ENCODE peak calls at places on chromosomes 16 and 17, in nine cellular contexts. F is heart right ventricle; A is naive thymus-derived CD4-positive, alpha-beta T cell; Q is heart left ventricle; C is left lung; S is vagina; E is Peyer's patch; U is hepatocyte; X is IMR-90. K is an unnamed sample.

GRCh38 chr17:1201132-1201702 is 21.4 kb upstream of the ABR start:
- DNase-seq in F (no peak), A (peak), Q (no peak), C (peak), S (no peak), E (no peak), U (no peak), X (no peak), K (no peak)

GRCh38 chr16:66857437-66857836 is 13.2 kb downstream of the CA7 start:
- DNase-seq in F (no peak), A (no peak), Q (no peak), C (no peak), S (no peak), E (no peak), U (no peak), X (no peak), K (no peak)

GRCh38 chr16:20026673-20027072 is 47.0 kb downstream of the GPR139 start:
- DNase-seq in F (no peak), A (no peak), Q (no peak), C (no peak), S (no peak), E (no peak), U (no peak), X (no peak), K (no peak)

GRCh38 chr17:10875984-10876555 is 38.2 kb upstream of the PIRT start:
- DNase-seq in F (peak), A (peak), Q (peak), C (no peak), S (no peak), E (peak), U (peak), X (peak), K (peak)

GRCh38 chr17:44872131-44872768 is 24.6 kb downstream of the HIGD1B start:
- DNase-seq in F (peak), A (no peak), Q (no peak), C (no peak), S (no peak), E (no peak), U (no peak), X (no peak), K (peak)

GRCh38 chr16:57609541-57610401 is 18.7 kb upstream of the ADGRG1 start:
- DNase-seq in F (peak), A (peak), Q (peak), C (no peak), S (no peak), E (no peak), U (no peak), X (peak), K (peak)

GRCh38 chr17:7260601-7261376 is 1.5 kb downstream of the CLDN7 start:
- DNase-seq in F (no peak), A (no peak), Q (no peak), C (peak), S (no peak), E (peak), U (peak), X (no peak), K (peak)

GRCh38 chr17:37045271-37045946 is 96.7 kb downstream of the AATF start:
- DNase-seq in F (no peak), A (no peak), Q (no peak), C (no peak), S (no peak), E (no peak), U (no peak), X (no peak), K (no peak)

GRCh38 chr17:68732301-68732749 is 131.2 kb upstream of the FAM20A start:
- DNase-seq in F (no peak), A (no peak), Q (no peak), C (no peak), S (no peak), E (no peak), U (peak), X (no peak), K (no peak)

GRCh38 chr16:28846933-28847273 is 755 bp upstream of the TUFM start:
- DNase-seq in F (no peak), A (no peak), Q (no peak), C (no peak), S (no peak), E (no peak), U (no peak), X (peak), K (no peak)

GRCh38 chr17:43132117-43132516 is 7.0 kb upstream of the BRCA1 start:
- DNase-seq in F (no peak), A (no peak), Q (no peak), C (no peak), S (no peak), E (no peak), U (no peak), X (no peak), K (no peak)

GRCh38 chr17:6498356-6498755 is 54.1 kb downstream of the PIMREG start:
- DNase-seq in F (no peak), A (no peak), Q (no peak), C (no peak), S (no peak), E (no peak), U (no peak), X (no peak), K (no peak)

GRCh38 chr16:57316390-57317017 is 32.0 kb upstream of the PLLP start:
- DNase-seq in F (peak), A (peak), Q (peak), C (no peak), S (no peak), E (no peak), U (peak), X (peak), K (no peak)

GRCh38 chr16:54210437-54211081 is 76.0 kb downstream of the IRX3 start:
- DNase-seq in F (no peak), A (no peak), Q (no peak), C (no peak), S (no peak), E (no peak), U (no peak), X (no peak), K (no peak)

GRCh38 chr16:54216268-54217187 is 70.1 kb downstream of the IRX3 start:
- DNase-seq in F (peak), A (no peak), Q (peak), C (no peak), S (no peak), E (no peak), U (no peak), X (no peak), K (no peak)

GRCh38 chr16:54208262-54208661 is 78.3 kb downstream of the IRX3 start:
- DNase-seq in F (no peak), A (no peak), Q (no peak), C (no peak), S (no peak), E (no peak), U (no peak), X (no peak), K (no peak)

GRCh38 chr16:54212893-54213292 is 73.7 kb downstream of the IRX3 start:
- DNase-seq in F (no peak), A (no peak), Q (no peak), C (no peak), S (no peak), E (no peak), U (no peak), X (no peak), K (no peak)

DNA sequence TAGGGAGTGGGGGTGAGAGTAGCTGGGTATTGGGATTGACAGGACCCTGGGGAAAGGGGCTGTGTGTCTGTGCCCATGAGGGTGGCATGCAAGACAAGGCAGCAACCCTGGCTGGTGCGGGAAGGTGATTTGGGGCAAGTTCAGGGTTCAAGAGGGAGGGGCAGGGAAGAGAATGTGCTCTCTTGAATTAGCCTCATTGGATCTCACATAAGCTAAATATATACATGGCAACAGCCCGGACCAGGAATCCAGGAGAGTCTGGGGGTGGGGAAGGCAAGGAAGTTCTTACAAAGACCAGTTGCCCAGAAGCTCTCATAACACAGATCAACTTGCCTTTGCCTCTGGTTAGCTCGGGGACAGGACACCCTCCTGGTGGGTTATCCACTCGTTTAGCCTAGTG is 73.3 kb downstream of the IRX3 start:
- DNase-seq in F (no peak), A (no peak), Q (no peak), C (no peak), S (no peak), E (no peak), U (no peak), X (no peak), K (no peak)
- H3K4me3 ChIP-seq in F (no peak), A (no peak), Q (no peak), C (no peak), S (no peak), E (no peak), U (no peak), X (no peak), K (no peak)

GRCh38 chr17:57894848-57895247 is 45.0 kb upstream of the MRPS23 start:
- DNase-seq in F (no peak), A (no peak), Q (no peak), C (no peak), S (no peak), E (no peak), U (no peak), X (no peak), K (no peak)

GRCh38 chr17:57898487-57899311 is 48.9 kb upstream of the MRPS23 start:
- DNase-seq in F (peak), A (no peak), Q (peak), C (peak), S (no peak), E (no peak), U (peak), X (peak), K (no peak)

GRCh38 chr17:57892146-57892819 is 42.4 kb upstream of the MRPS23 start:
- DNase-seq in F (peak), A (peak), Q (peak), C (peak), S (no peak), E (peak), U (peak), X (peak), K (peak)

GRCh38 chr17:57892820-57893595 is 43.2 kb upstream of the MRPS23 start:
- DNase-seq in F (peak), A (no peak), Q (peak), C (peak), S (no peak), E (peak), U (peak), X (peak), K (peak)

DNA sequence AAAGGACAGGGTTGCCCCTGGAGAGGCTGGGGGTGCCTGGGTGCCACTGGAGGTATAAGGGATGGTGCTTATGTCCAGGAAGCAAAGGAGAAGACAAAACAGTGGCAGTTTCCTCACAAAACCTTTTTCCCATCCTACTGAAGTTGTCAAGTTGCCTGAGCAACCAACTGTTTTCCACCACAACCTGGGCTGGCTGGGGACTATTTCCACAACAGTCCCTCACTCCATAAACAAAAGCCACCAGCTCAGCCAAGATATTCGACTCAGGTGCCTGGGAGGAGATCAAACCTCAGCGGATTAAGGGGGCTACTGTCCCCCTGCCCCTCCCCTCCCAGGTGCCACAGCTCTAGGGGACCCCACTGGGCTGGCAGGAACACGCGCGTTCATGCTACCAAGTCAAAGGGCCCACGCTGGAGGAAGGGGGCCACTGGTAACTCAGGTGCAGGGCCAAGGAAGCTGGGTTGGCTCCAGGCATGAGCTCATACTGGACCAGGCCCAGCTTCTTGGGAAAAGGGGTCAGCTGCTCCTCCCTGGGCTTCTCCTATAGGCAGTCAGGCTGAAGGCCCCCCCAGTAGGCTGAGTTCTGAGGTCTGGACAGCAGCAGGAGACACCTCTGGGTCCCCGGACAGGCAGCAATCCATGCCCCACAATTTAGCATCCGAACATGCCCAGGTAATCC is 45.7 kb upstream of the MRPS23 start:
- DNase-seq in F (peak), A (no peak), Q (peak), C (peak), S (no peak), E (no peak), U (no peak), X (no peak), K (peak)
- H3K27ac ChIP-seq in F (peak), A (no peak), Q (peak), C (no peak), S (peak), E (peak), U (no peak), X (no peak), K (peak)

GRCh38 chr16:30011505-30012480 is 966 bp upstream of the DOC2A start:
- DNase-seq in F (no peak), A (no peak), Q (no peak), C (no peak), S (no peak), E (no peak), U (no peak), X (no peak), K (peak)
- H3K4me3 ChIP-seq in F (peak), A (peak), Q (peak), C (peak), S (peak), E (peak), U (peak), X (no peak), K (peak)

DNA sequence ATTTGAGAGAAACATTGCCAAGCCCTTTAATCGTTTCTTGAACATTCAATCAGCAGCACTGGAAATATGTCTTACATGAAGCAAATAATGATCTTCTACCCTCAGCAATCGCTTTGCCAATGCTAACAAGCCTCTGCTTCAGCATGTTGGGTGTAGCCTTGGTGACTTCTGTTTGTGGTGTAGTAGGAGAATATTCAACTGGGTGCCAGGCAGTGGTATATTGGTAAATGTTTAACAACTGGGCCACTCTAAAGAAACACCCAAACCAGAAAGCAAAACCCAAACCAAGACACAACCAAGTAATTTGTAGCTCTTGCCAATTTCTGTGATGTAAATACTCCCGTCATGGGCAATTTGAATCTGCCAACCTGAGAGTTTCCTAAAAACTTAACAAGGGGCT is 9.7 kb downstream of the CDH13 start:
- DNase-seq in F (no peak), A (no peak), Q (no peak), C (no peak), S (no peak), E (no peak), U (no peak), X (no peak), K (no peak)
- H3K27ac ChIP-seq in F (peak), A (no peak), Q (no peak), C (no peak), S (no peak), E (no peak), U (no peak), X (no peak), K (no peak)

GRCh38 chr17:28810437-28810836 is 32.2 kb downstream of the FAM222B start:
- DNase-seq in F (no peak), A (no peak), Q (no peak), C (no peak), S (no peak), E (no peak), U (no peak), X (no peak), K (no peak)
- H3K4me3 ChIP-seq in F (no peak), A (no peak), Q (no peak), C (no peak), S (no peak), E (no peak), U (no peak), X (no peak), K (no peak)

DNA sequence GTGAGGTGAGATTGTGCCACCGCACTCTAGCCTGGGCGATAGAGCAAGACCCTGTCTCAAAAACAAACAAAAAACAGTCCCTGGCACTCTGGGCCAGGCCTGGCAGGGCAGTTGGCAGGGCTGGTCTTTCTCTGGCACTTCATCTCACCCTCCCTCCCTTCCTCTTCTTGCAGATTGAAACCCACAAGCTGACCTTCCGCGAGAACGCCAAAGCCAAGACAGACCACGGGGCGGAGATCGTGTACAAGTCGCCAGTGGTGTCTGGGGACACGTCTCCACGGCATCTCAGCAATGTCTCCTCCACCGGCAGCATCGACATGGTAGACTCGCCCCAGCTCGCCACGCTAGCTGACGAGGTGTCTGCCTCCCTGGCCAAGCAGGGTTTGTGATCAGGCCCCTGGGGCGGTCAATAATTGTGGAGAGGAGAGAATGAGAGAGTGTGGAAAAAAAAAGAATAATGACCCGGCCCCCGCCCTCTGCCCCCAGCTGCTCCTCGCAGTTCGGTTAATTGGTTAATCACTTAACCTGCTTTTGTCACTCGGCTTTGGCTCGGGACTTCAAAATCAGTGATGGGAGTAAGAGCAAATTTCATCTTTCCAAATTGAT is 24.8 kb downstream of the STH start:
- DNase-seq in F (no peak), A (no peak), Q (no peak), C (no peak), S (no peak), E (no peak), U (no peak), X (no peak), K (peak)
- H3K27ac ChIP-seq in F (no peak), A (no peak), Q (no peak), C (no peak), S (no peak), E (no peak), U (no peak), X (no peak), K (peak)

DNA sequence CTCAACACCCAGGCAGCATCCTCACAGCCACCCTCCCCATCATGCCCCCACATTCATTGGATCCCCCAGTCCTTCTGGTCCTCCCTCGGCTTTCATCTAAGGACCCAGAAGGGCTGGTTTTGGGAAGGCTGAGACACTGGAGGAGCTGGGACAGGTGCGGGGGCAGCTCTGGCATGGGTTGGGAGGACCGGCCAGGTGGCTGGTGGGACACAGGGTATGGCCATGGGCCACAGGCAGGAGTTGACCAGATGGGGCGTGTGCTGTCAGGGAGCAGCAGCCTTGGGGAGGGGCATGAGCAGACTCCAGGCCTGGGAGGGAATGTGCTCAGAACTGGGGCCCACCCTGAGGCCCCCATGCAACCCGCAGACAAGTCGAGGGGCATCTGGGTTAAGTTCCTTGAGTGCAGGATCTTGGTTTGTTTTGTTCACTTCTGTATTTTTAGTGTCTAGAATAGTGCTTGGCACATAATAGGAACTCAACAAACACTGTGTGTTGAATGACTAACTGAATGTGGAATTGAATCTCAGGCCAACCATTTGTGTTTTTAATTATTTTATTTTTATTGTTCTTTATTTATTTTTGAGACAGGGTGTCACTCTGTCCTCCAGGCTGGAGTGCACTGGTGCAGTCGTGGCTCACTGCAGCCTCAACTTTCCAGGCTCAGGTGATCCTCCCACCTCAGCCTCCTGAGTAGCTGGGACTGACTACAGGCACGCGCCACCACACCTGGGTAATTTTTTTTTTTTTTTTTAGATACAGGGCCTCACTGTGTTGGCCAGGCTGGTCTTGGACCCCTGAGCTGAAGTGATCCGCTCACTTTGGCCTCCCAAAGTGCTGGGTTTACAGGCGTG is 5.6 kb downstream of the P2RX1 start:
- DNase-seq in F (no peak), A (no peak), Q (no peak), C (no peak), S (no peak), E (no peak), U (no peak), X (no peak), K (no peak)
- H3K4me3 ChIP-seq in F (no peak), A (no peak), Q (no peak), C (no peak), S (no peak), E (no peak), U (no peak), X (no peak), K (no peak)

DNA sequence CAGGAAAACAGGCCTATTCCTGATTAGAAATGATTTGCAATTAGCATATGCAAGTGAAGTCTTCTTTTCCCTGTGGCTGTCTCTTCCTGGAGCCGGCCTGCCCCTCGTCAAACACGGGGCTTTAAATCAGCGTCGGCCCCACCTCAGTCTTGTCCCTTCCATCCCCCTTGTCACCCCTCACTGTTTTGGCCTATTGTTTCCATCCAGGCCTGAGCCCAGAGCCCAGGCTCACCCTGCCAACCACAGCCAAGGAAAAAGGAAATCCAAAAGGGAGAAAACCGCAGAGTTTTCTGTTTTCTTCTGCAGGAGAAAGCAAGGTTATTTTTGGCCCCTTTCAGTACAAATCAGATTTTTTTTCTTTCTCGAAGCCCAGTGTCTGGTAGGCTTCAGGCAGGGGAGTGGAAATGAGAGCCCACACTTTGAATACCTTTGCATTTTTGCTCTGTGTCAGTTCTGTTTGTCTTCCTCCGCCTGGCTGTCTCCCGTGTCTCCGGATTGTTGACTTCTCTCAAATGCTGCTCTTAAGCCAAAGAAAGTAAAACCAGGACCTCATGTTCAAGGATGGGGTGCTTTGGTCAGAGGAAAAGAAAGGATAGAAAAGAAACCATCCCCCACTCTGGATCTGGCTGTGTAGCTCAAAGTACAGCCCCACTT is 399.9 kb upstream of the CDH11 start:
- DNase-seq in F (no peak), A (no peak), Q (no peak), C (no peak), S (no peak), E (no peak), U (no peak), X (no peak), K (no peak)
- H3K27ac ChIP-seq in F (peak), A (no peak), Q (no peak), C (peak), S (no peak), E (no peak), U (peak), X (no peak), K (no peak)

DNA sequence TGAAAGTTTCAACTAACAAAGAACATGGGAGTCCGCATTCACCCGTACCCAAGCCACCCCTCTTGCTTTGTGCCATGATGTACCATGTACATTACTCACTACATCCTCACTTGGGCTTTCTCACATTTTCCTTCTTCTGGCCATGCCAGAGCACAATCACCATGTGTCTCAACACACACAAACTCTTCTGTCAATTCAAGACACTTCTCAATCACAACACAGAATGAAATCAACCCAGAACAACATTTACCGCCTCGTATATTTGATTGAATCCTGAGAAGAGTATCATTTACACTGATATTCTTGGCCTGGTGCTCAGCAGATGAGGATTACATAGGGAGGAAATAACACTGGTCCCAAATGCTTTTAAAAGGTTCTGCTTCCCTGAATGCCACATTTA is 4.5 kb downstream of the ADAMTS18 start:
- DNase-seq in F (no peak), A (no peak), Q (no peak), C (no peak), S (no peak), E (no peak), U (no peak), X (no peak), K (no peak)
- H3K4me3 ChIP-seq in F (no peak), A (no peak), Q (no peak), C (no peak), S (no peak), E (no peak), U (no peak), X (no peak), K (no peak)